ENCODE peak calls at places on chromosomes 13 and 19, in eight cellular contexts. P is GM06990, G is AG09319, C is heart left ventricle, J is MCF 10A, Z is neural crest cell, Q is H1, Y is LNCaP clone FGC. O is an unnamed sample.

GRCh38 chr13:38417727-38418126 is 68.1 kb downstream of the UFM1 start:
- DNase-seq in G (no peak), Q (peak; percentile 47), Y (no peak), C (no peak), J (peak; percentile 53), P (no peak), Z (no peak), O (peak; percentile 11)

GRCh38 chr19:632228-633067 is 889 bp downstream of the POLRMT start:
- DNase-seq in J (peak; percentile 66), Z (peak; percentile 52), Q (peak; percentile 73), C (no peak), G (no peak), Y (no peak), P (peak; percentile 66), O (peak; percentile 84)

GRCh38 chr19:38650180-38650775 is 2.8 kb downstream of the ACTN4 start:
- DNase-seq in P (no peak), Z (no peak), J (no peak), Q (no peak), C (no peak), Y (no peak), G (no peak), O (no peak)

GRCh38 chr13:93776936-93777335 is 550.3 kb downstream of the GPC6 start:
- DNase-seq in P (no peak), Q (no peak), G (peak; percentile 10), J (no peak), C (no peak), Y (no peak), Z (no peak), O (no peak)

GRCh38 chr13:33015791-33016323 is 366 bp upstream of the KL start:
- DNase-seq in Y (no peak), G (no peak), Q (peak; percentile 57), P (peak; percentile 37), C (peak; percentile 70), J (no peak), Z (no peak), O (peak; percentile 50)

GRCh38 chr13:52848455-52849190 is at the start of gene PCDH8:
- DNase-seq in P (no peak), J (no peak), C (no peak), Z (peak; percentile 91), Y (no peak), G (no peak), Q (peak; percentile 94), O (no peak)

GRCh38 chr19:44212865-44213346 is 574 bp downstream of the ZNF227 start:
- DNase-seq in Q (no peak), C (no peak), Z (no peak), J (peak; percentile 45), P (no peak), G (no peak), Y (no peak), O (no peak)

GRCh38 chr19:38057954-38058690 is 151.1 kb downstream of the SIPA1L3 start:
- DNase-seq in G (no peak), J (no peak), Y (peak; percentile 91), Z (no peak), P (no peak), C (no peak), Q (no peak), O (no peak)

GRCh38 chr19:2820112-2820702 is 539 bp downstream of the ZNF554 start:
- DNase-seq in Y (no peak), G (no peak), P (no peak), C (no peak), Z (peak; percentile 29), J (no peak), Q (no peak), O (no peak)

GRCh38 chr13:110397445-110397844 is 90.4 kb downstream of the COL4A2 start:
- DNase-seq in J (peak; percentile 61), Y (no peak), C (no peak), P (no peak), G (no peak), Z (no peak), Q (no peak), O (no peak)

GRCh38 chr13:33561627-33562026 is 256.3 kb upstream of the RFC3 start:
- DNase-seq in Z (no peak), C (no peak), G (no peak), P (no peak), J (no peak), Y (no peak), Q (no peak), O (no peak)

GRCh38 chr13:91358384-91358776 is 10.9 kb downstream of the MIR17HG start:
- DNase-seq in G (no peak), C (no peak), P (no peak), Z (no peak), J (no peak), Y (no peak), Q (no peak), O (no peak)

GRCh38 chr13:44278164-44278563 is 95.5 kb upstream of the SERP2 start:
- DNase-seq in J (no peak), Y (no peak), Z (no peak), Q (no peak), P (no peak), G (no peak), C (no peak), O (no peak)

GRCh38 chr13:34911159-34911558 is 30.9 kb upstream of the NBEA start:
- DNase-seq in P (no peak), Z (no peak), Y (no peak), J (no peak), G (no peak), Q (no peak), C (no peak), O (no peak)

GRCh38 chr13:31072041-31072440 is 89.7 kb downstream of the HSPH1 start:
- DNase-seq in Z (no peak), J (peak; percentile 13), Y (no peak), G (no peak), Q (no peak), P (no peak), C (no peak), O (no peak)

GRCh38 chr19:17419154-17419490 is 725 bp upstream of the MVB12A start:
- DNase-seq in Q (no peak), J (no peak), Z (no peak), G (no peak), P (no peak), Y (no peak), C (no peak), O (no peak)

GRCh38 chr13:112994084-112994780 is 25.2 kb downstream of the MCF2L start:
- DNase-seq in Q (no peak), Z (no peak), G (no peak), J (no peak), P (no peak), C (no peak), Y (no peak), O (no peak)

DNA sequence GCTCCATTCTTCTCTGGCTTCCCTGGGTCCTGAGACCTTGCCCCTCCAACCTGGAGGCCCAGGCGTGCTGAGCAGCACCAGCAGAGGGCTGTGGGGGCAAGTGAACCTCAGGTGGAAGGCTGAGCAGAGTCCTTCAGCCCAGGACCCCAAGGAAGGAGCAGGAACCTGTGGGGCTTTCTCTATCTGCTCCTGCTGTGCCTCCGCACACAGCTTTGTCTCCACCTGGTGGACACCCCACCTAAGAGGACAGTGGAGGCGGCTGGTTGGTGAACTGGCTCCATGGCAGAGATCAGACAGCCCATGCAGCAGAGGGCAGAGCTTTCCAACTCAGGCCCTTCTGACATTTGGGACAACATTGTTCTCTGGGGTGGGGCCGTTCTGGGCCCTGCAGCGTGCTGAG is 19.7 kb downstream of the ZFR2 start:
- DNase-seq in P (no peak), J (peak; percentile 73), Z (peak; percentile 37), G (no peak), Y (no peak), Q (no peak), C (no peak), O (no peak)
- TF ChIP-seq CTCF in P (peak; percentile 76), J (peak; percentile 62), Z (peak; percentile 54), G (peak; percentile 15), Y (peak; percentile 41), Q (peak; percentile 71), C (no peak), O (no peak)

DNA sequence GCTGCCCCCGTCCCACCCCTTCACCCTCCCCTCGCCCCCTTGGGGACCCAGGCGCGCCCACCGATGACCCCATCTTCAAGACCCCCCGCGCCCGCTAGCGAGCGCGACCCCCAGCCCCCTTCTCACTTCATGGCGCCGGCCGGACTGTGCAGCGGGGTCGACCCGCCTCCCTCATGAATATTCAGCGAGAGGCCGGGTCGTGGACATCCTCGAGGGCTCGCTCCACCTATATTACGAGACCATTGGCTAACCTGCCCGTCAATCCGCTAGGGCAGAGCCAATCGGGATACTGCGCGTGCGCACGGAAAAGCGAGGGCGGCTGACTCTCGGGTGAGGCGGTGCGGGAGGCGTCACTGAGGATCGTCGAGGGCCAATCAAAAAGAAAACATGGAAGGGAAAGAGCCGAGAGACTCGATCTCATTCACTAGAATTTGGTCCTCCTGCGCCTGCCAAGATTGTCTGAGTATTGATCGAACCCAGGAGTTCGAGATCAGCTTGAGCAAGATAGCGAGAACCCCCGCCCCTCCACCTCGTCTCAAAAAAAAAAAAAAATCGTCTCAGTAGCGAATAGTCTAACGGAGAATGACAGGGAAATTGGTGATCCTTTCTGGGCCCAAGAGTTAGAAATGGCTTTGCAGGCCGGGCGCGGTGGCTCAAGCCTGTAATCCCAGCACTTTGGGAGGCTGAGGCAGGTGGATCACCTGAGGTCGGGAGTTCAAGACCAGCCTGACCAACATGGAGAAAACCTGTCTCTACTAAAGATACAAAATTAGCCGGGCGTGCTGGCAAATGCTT is at the start of gene ERCC2:
- DNase-seq in Y (peak; percentile 85), Z (peak; percentile 100), Q (peak; percentile 100), G (peak; percentile 99), J (peak; percentile 99), P (peak; percentile 96), C (peak; percentile 99), O (peak; percentile 100)
- TF ChIP-seq CTCF in Y (no peak), Z (no peak), Q (no peak), G (no peak), J (no peak), P (no peak), C (no peak), O (no peak)

DNA sequence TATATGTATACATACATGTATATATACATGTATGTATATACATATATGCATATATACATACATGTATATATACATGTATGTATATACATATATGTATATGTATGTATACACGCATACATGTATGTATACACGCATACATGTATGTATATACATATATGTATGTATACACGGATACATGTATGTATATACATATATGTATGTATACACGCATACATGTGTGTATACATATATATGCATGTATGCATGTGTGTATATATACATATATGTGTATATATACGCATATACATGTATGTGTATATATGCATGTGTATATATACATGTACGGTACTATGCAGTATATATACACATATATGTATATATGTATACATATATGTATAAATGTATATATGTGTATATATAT is 2.6 kb upstream of the NCR1 start:
- DNase-seq in J (no peak), G (no peak), Y (no peak), C (no peak), Z (no peak), Q (no peak), P (no peak), O (no peak)
- TF ChIP-seq CTCF in J (no peak), G (no peak), Y (no peak), C (no peak), Z (no peak), Q (no peak), P (no peak), O (no peak)

DNA sequence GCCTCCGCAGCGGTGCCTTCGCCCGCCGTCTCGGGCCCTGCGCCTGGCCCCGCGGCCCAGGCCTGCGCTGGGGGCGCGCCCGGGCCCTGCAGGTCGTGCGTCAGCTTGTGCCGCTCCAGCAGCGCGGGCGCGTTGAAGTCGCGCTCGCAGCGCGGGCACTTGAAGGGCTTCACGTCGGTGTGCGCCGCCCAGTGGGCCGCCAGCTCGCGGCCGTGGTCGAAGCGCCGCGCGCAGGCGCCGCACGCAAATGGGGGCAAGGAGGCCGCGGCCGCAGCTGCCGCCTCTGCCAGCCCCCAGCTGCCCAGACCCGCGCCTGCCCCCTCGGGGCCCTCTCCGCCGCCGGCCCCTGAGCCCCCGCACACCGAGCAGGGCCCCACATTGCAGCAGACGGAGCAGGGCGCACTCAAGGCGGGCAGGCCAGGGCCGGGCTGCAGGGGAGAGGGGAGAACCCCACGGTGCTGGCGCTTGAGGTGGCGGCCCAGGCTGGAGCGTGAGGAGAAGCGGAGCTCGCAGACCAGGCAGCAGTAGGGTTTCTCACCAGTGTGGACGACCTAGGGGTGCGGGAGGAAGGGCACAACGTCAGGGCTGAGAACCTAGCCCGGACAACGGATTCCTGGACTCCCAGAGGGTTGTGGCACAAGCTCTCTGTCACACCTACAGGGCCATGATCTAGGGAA is 6.1 kb downstream of the FIZ1 start:
- DNase-seq in J (no peak), G (no peak), Y (no peak), Q (no peak), Z (no peak), P (no peak), C (no peak), O (no peak)
- TF ChIP-seq CTCF in J (no peak), G (no peak), Y (no peak), Q (no peak), Z (no peak), P (no peak), C (no peak), O (no peak)

O was measured in GM20000.